ENCODE peak calls at places on chromosomes 13 and 19, in four cellular contexts. S is GM12878, D is GM12891, K is K562. U is an unnamed sample.
A peak's percentile ranks its signal among the peaks of the same experiment; 100 is the strongest.

GRCh38 chr19:29665215-29665825 is at the start of gene PLEKHF1:
- DNase-seq in S (no peak), D (peak; percentile 95), K (peak; percentile 96), U (peak; percentile 64)

GRCh38 chr13:63737418-63737817 is 2321.8 kb upstream of the PCDH20 start:
- DNase-seq in S (no peak), D (no peak), K (no peak), U (no peak)

GRCh38 chr19:5547881-5548280 is 19.9 kb downstream of the TINCR start:
- DNase-seq in S (no peak), D (no peak), K (peak; percentile 60), U (peak; percentile 42)

GRCh38 chr19:33866696-33867095 is 70.0 kb downstream of the KCTD15 start:
- DNase-seq in S (no peak), D (no peak), K (no peak), U (no peak)

GRCh38 chr19:33845498-33845897 is 48.8 kb downstream of the KCTD15 start:
- DNase-seq in S (no peak), D (no peak), K (no peak), U (no peak)

GRCh38 chr19:39307822-39308530 is 11.8 kb downstream of the IFNL1 start:
- DNase-seq in S (no peak), D (no peak), K (no peak), U (no peak)

GRCh38 chr13:112849500-112849899 is 119.5 kb upstream of the MCF2L start:
- DNase-seq in S (no peak), D (no peak), K (no peak), U (no peak)

GRCh38 chr19:38475176-38475575 is 41.7 kb downstream of the RYR1 start:
- DNase-seq in S (no peak), D (no peak), K (no peak), U (no peak)

GRCh38 chr19:53183146-53183545 is 10.0 kb downstream of the ZNF665 start:
- DNase-seq in S (no peak), D (no peak), K (no peak), U (no peak)
- TF ChIP-seq SPI1 in S (no peak), D (no peak), K (no peak), U (no peak)

GRCh38 chr13:79470666-79471065 is 10.3 kb upstream of the NDFIP2 start:
- DNase-seq in S (no peak), D (no peak), K (no peak), U (no peak)

GRCh38 chr13:79468819-79469218 is 12.1 kb upstream of the NDFIP2 start:
- DNase-seq in S (no peak), D (no peak), K (no peak), U (no peak)

GRCh38 chr13:79468402-79468801 is 12.6 kb upstream of the NDFIP2 start:
- DNase-seq in S (no peak), D (no peak), K (no peak), U (no peak)

GRCh38 chr13:79466852-79467251 is 14.1 kb upstream of the NDFIP2 start:
- DNase-seq in S (no peak), D (no peak), K (no peak), U (no peak)

DNA sequence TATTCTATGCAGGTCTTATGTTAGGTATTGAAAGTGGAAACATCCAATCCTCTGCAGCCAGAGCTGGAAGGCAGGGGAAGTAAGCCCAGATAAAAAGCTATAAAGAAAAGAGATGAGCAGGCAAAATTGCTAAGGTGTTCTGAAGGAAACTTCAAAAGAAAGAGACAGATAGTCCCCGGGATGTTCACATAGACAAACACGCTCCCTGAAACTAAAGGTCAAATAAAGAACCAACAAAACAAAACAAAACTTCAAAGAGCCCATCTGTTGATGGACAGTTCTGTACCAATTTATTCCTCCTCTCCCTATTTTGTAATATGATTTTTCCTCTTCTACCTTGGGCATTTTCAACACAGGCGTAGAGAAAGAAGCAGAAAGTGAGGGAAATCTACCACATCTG is 11.3 kb upstream of the NDFIP2 start:
- DNase-seq in S (no peak), D (no peak), K (no peak), U (no peak)
- TF ChIP-seq SPI1 in S (no peak), D (no peak), K (no peak), U (no peak)

GRCh38 chr19:19186742-19187141 is 5.2 kb downstream of the BORCS8 start:
- DNase-seq in S (no peak), D (no peak), K (no peak), U (no peak)

GRCh38 chr19:19181614-19182013 is 10.3 kb downstream of the BORCS8 start:
- DNase-seq in S (no peak), D (no peak), K (no peak), U (peak; percentile 83)

GRCh38 chr19:19185853-19186728 is 5.9 kb downstream of the BORCS8 start:
- DNase-seq in S (no peak), D (peak; percentile 59), K (peak; percentile 73), U (peak; percentile 95)
- TF ChIP-seq SPI1 in S (no peak), D (no peak), K (peak; percentile 4), U (peak; percentile 87)

GRCh38 chr19:20321139-20321656 is 154.2 kb downstream of the ZNF486 start:
- DNase-seq in S (no peak), D (no peak), K (no peak), U (no peak)
- TF ChIP-seq SPI1 in S (no peak), D (no peak), K (no peak), U (no peak)

GRCh38 chr13:41917641-41918040 is 43.3 kb downstream of the VWA8 start:
- DNase-seq in S (no peak), D (no peak), K (no peak), U (no peak)

GRCh38 chr13:41915096-41915495 is 45.8 kb downstream of the VWA8 start:
- DNase-seq in S (no peak), D (no peak), K (no peak), U (no peak)

GRCh38 chr13:41919031-41919740 is 41.7 kb downstream of the VWA8 start:
- DNase-seq in S (no peak), D (no peak), K (no peak), U (no peak)

GRCh38 chr13:41914552-41914951 is 46.4 kb downstream of the VWA8 start:
- DNase-seq in S (no peak), D (no peak), K (no peak), U (no peak)

DNA sequence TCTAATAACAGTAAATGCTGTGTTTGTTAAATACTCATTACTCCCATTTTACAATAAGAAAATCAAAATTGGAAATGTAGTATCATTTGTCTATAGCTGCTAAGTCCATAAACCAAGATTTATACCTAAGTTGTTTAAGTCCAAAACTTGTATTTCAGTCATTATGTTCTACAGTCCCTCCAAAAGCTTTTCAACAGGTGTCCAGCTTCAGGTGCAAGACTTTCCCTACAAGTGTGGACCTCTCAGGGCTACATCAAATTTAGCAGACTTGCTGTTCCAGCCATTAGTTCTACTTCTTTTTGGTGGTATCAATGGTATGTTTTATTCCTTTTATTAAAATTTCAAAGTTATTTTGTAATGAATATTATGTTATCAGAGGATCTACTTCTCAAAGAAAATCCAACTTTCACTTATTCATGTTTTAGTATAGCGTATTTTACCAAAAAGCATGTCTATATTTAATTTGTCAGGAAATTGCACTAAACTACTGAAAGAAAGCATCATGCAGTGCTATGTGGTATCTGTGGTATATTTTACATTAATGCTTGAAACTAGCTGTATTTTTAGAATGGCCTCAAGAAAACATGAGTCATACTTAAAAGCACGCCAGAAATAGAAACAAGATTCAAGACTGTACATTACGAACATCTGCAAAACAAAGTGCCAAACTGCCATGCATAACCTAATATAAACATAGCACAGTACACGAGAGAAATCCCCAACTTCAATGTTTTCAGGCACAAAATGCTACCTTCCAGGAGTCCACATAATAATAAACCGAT is 44.5 kb downstream of the VWA8 start:
- DNase-seq in S (peak; percentile 89), D (peak; percentile 14), K (peak; percentile 18), U (peak; percentile 7)
- TF ChIP-seq SPI1 in S (no peak), D (no peak), K (no peak), U (no peak)

GRCh38 chr19:1764293-1764683 is 11.0 kb downstream of the ONECUT3 start:
- DNase-seq in S (no peak), D (no peak), K (no peak), U (no peak)

GRCh38 chr19:1761528-1762242 is 8.4 kb downstream of the ONECUT3 start:
- DNase-seq in S (no peak), D (no peak), K (no peak), U (no peak)

GRCh38 chr19:1760020-1760419 is 6.7 kb downstream of the ONECUT3 start:
- DNase-seq in S (no peak), D (no peak), K (no peak), U (no peak)

GRCh38 chr19:1763648-1764292 is 10.5 kb downstream of the ONECUT3 start:
- DNase-seq in S (no peak), D (no peak), K (no peak), U (no peak)

DNA sequence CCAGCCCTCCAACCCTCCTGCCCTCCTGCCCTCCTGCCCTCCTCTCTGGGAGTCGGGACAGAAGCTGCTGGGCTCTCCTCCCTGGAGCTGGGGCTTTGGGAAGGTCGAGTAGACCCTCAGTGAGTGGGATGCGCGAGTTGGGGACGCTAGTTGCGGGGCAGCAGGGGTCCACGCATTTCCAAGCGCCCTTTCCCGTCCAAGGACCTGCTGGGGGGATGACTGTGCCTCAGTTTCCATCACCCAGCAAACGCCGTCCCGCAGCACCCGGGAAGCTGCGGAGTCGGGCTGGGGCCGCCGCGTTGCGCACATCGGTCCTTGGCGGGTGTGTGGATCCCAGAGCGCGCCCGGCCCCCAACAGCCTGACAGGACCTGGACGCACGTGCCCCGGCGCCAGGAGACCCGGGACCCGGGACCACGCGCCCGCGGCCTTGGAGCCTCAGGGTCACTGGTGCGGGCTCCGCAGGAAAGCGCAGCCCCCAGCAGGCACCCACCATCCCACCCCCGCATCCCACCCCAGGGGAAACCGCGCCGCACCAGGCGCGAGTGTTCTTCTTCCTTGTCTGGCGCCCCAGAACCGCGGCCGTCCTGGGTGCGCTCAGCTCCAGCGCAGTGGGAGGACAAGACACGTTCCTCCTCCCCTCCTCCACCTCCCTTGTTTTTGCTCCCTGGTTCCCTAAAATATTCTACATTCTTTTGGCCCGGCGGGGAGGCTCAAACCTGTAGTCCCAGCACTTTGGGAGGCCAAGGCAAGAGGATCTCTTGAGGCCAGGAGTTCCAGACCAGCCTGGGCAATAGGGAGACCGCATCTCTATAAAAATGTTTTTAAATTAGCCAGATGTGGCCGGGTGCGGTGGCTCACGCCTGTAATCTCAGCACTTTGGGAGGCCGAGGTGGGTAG is 9.2 kb downstream of the ONECUT3 start:
- DNase-seq in S (no peak), D (no peak), K (no peak), U (no peak)
- TF ChIP-seq SPI1 in S (no peak), D (no peak), K (no peak), U (no peak)

DNA sequence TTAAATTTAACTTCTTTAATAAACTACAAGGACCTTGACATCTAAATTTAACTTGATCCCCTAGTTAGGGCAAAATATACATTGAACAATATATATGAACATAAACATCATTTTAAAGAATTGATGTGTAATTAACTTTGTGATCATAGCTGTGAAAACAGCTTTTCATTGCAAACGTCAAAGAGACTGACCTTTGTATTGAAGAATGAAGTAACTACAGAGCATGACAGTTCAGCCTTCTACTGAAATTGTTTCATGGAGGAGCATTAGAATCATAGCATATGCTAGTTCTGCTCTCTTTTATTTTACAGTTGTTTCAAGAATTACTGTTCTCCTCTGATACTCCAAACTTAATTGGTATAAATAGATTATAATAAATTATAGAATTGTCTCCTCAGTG is 123.4 kb upstream of the PRR20A start:
- DNase-seq in S (no peak), D (no peak), K (no peak), U (no peak)
- TF ChIP-seq SPI1 in S (no peak), D (no peak), K (no peak), U (no peak)